ENCODE peak calls at places on chromosomes 13 and 19, in seven cellular contexts. U is fibroblast of the aortic adventitia, E is endothelial cell of umbilical vein, W is cardiac muscle cell, O is RWPE2, C is lung, J is right lobe of liver. Y is an unnamed sample.
A peak's percentile ranks its signal among the peaks of the same experiment; 100 is the strongest.

GRCh38 chr13:20669162-20669561 is 34.3 kb upstream of the IL17D start:
- DNase-seq in U (no peak), E (no peak), W (no peak), O (no peak), C (no peak), J (no peak), Y (no peak)

GRCh38 chr19:39131255-39131755 is 5.7 kb downstream of the PAK4 start:
- DNase-seq in U (peak; percentile 32), E (peak; percentile 66), W (peak; percentile 31), O (no peak), C (no peak), J (no peak), Y (no peak)

GRCh38 chr19:50972795-50973376 is 3.5 kb upstream of the KLK6 start:
- DNase-seq in U (no peak), E (no peak), W (no peak), O (no peak), C (no peak), J (no peak), Y (no peak)

GRCh38 chr13:88622362-88622973 is 951.3 kb downstream of the SLITRK5 start:
- DNase-seq in U (no peak), E (no peak), W (no peak), O (no peak), C (no peak), J (no peak), Y (no peak)

GRCh38 chr19:33280351-33280921 is 21.9 kb downstream of the CEBPA start:
- DNase-seq in U (no peak), E (no peak), W (no peak), O (no peak), C (no peak), J (peak; percentile 60), Y (no peak)

GRCh38 chr19:51099070-51099382 is 9.2 kb downstream of the CTU1 start:
- DNase-seq in U (no peak), E (no peak), W (no peak), O (no peak), C (no peak), J (no peak), Y (no peak)

GRCh38 chr13:41461527-41462124 is 4.3 kb downstream of the RGCC start:
- DNase-seq in U (no peak), E (no peak), W (no peak), O (no peak), C (no peak), J (no peak), Y (no peak)

GRCh38 chr13:98549006-98549727 is 27.7 kb downstream of the STK24 start:
- DNase-seq in U (peak; percentile 76), E (no peak), W (peak; percentile 84), O (no peak), C (no peak), J (no peak), Y (no peak)

GRCh38 chr13:55244991-55245644 is 1895.6 kb upstream of the PRR20A start:
- DNase-seq in U (no peak), E (no peak), W (no peak), O (no peak), C (no peak), J (no peak), Y (no peak)

GRCh38 chr19:11887618-11888531 is at the start of gene ZNF69:
- DNase-seq in U (peak; percentile 50), E (peak; percentile 33), W (peak; percentile 82), O (no peak), C (peak; percentile 92), J (peak; percentile 95), Y (no peak)

GRCh38 chr13:39032150-39032549 is 5.7 kb downstream of the PROSER1 start:
- DNase-seq in U (no peak), E (no peak), W (no peak), O (no peak), C (no peak), J (no peak), Y (no peak)

GRCh38 chr13:42762917-42763316 is 18.5 kb upstream of the FAM216B start:
- DNase-seq in U (peak; percentile 90), E (peak; percentile 55), W (peak; percentile 94), O (no peak), C (no peak), J (no peak), Y (no peak)

GRCh38 chr13:103203750-103204330 is 137.6 kb upstream of the SLC10A2 start:
- DNase-seq in U (no peak), E (no peak), W (no peak), O (no peak), C (no peak), J (no peak), Y (no peak)

GRCh38 chr13:51747438-51748434 is 56.2 kb downstream of the DHRS12 start:
- DNase-seq in U (no peak), E (no peak), W (no peak), O (no peak), C (no peak), J (no peak), Y (no peak)

GRCh38 chr13:50334944-50335343 is 319.7 kb downstream of the KCNRG start:
- DNase-seq in U (no peak), E (peak; percentile 92), W (peak; percentile 50), O (no peak), C (no peak), J (no peak), Y (no peak)

GRCh38 chr13:70203661-70204229 is 95.5 kb upstream of the KLHL1 start:
- DNase-seq in U (no peak), E (peak; percentile 1), W (no peak), O (no peak), C (no peak), J (no peak), Y (no peak)

GRCh38 chr13:52414963-52415362 is 9.0 kb upstream of the THSD1 start:
- DNase-seq in U (peak; percentile 77), E (peak; percentile 43), W (peak; percentile 61), O (no peak), C (no peak), J (no peak), Y (no peak)

GRCh38 chr13:40498461-40498860 is 168.0 kb downstream of the FOXO1 start:
- DNase-seq in U (no peak), E (no peak), W (no peak), O (no peak), C (no peak), J (no peak), Y (no peak)

GRCh38 chr19:56114711-56115110 is 6.4 kb downstream of the ZNF787 start:
- DNase-seq in U (no peak), E (no peak), W (no peak), O (no peak), C (no peak), J (no peak), Y (no peak)

DNA sequence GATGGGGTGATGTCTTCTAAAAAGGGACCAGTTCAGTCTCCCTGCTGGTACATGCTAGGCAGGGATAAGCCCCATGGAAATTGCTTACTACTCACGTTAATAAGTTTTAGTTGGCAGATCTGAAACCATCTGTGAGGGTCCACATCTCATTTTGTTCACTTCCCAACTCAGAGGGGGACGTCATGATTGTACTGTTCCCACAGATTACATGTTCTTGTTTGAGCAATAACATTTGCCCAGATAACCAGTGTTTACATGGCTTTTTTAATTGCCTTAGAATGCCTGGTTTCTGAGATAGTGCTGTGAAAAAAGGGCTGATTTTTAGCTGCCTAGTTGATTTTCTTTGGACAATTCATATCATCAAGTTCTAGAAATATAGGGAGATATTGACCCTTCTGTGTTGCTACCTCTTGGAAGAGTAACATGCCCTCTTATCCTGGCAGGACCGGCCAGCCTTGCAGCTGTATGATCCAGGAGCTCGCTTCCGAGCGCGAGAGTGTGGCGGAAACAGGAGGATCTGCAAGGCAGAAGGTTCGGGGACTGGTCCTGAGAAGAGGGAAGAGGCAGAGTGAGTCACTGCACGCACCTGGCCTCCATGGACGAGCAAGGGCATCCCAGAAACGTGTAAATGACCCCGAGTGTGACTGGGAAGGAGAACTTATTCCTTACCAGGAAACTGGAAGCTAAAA is 9.8 kb upstream of the CHAMP1 start:
- DNase-seq in U (no peak), E (no peak), W (no peak), O (no peak), C (no peak), J (no peak), Y (no peak)
- TF ChIP-seq CTCF in U (no peak), E (no peak), W (no peak), O (no peak), C (no peak), J (no peak), Y (no peak)

GRCh38 chr19:46471778-46472543 is 598 bp upstream of the PNMA8A start:
- DNase-seq in U (no peak), E (no peak), W (no peak), O (no peak), C (no peak), J (no peak), Y (no peak)
- H3K4me3 ChIP-seq in U (peak overlapping the region; percentile 56), E (peak overlapping the region; percentile 20), W (peak overlapping the region; percentile 47), O (peak overlapping the region; percentile 32), C (no peak overlapping the region), J (peak overlapping the region; percentile 11), Y (peak overlapping the region; percentile 7)

GRCh38 chr13:101520672-101521071 is 68.2 kb downstream of the ITGBL1 start:
- DNase-seq in U (peak; percentile 64), E (peak; percentile 48), W (peak; percentile 50), O (no peak), C (no peak), J (no peak), Y (no peak)
- TF ChIP-seq CTCF in U (no peak), E (no peak), W (no peak), O (no peak), C (no peak), J (no peak), Y (no peak)

GRCh38 chr19:17245535-17245984 is at the start of gene NR2F6:
- DNase-seq in U (no peak), E (no peak), W (no peak), O (no peak), C (no peak), J (no peak), Y (no peak)

GRCh38 chr19:17246681-17247425 is 1.1 kb upstream of the NR2F6 start:
- DNase-seq in U (peak; percentile 35), E (no peak), W (peak; percentile 29), O (no peak), C (no peak), J (peak; percentile 90), Y (no peak)

GRCh38 chr19:17244618-17245534 is 843 bp downstream of the NR2F6 start:
- DNase-seq in U (no peak), E (no peak), W (no peak), O (no peak), C (no peak), J (no peak), Y (no peak)

GRCh38 chr19:17249887-17250548 is 4.3 kb upstream of the NR2F6 start:
- DNase-seq in U (no peak), E (no peak), W (no peak), O (no peak), C (no peak), J (no peak), Y (no peak)

DNA sequence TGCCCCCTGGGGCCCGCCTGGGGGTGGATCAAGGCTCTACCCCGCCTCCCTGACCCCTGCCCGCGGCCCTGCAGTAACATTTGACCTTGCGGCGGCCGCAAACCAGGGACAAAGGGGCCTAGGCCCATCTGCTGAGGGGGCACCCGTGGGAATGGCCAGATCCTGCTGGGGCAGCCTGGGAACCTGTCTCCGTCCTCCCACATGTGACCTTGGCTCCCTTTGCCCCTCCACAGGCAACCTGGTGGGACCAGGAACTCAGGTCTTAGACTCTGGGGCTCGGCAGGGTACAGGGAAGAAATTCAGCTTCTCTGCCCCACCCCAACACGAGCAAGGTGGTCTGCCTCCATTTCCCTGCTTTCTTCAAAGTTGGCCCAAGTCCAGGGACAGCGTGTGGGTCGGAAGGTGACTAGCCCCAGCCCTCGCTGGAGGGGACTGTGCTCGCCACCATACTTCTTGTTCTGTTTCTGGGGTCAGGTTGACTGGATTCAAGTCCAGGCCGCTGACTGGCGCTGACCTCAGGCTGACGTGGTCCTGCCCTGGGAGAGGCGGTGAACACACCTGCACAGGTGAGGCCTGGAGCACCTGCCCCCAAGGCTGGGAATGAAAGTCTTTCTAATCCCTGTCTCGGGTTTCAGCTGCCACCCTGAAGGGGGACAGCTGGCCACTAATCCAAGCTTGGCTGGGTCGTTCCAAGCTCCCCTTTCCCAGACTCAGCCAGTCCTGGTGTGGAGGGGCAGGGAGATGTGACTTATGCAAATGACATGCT is 2.5 kb upstream of the NR2F6 start:
- DNase-seq in U (no peak), E (no peak), W (no peak), O (no peak), C (no peak), J (no peak), Y (no peak)
- H3K4me3 ChIP-seq in U (no peak overlapping the region), E (no peak overlapping the region), W (no peak overlapping the region), O (no peak overlapping the region), C (no peak overlapping the region), J (no peak overlapping the region), Y (no peak overlapping the region)